ENCODE peak calls at places on chromosomes 6 and 20, in six cellular contexts. D is lung microvascular endothelial cell; Y is activated naive CD4-positive, alpha-beta T cell treated with Interleukin-2 at 50 U/mL for 16 hours; L is dorsolateral prefrontal cortex; C is OCI-LY7; O is activated effector memory CD4-positive, alpha-beta T cell treated with Interleukin-2 at 50 U/mL for 16 hours. Z is an unnamed sample.

GRCh38 chr20:36210561-36210960 is 25.7 kb upstream of the AAR2 start:
- DNase-seq in D (peak), Y (no peak), L (no peak), C (peak), O (no peak), Z (no peak)

GRCh38 chr20:38201356-38201755 is 36.3 kb upstream of the TGM2 start:
- DNase-seq in D (peak), C (no peak), Y (no peak), L (no peak), O (no peak), Z (no peak)

GRCh38 chr6:4816904-4817303 is 40.7 kb downstream of the CDYL start:
- DNase-seq in L (no peak), D (no peak), Y (no peak), C (no peak), O (no peak), Z (no peak)

GRCh38 chr6:28807682-28808280 is 116.0 kb downstream of the TRIM27 start:
- DNase-seq in O (no peak), C (peak), D (peak), Y (no peak), L (no peak), Z (peak)

GRCh38 chr6:25354078-25354940 is 75.1 kb downstream of the CARMIL1 start:
- DNase-seq in O (no peak), D (no peak), C (no peak), L (no peak), Y (no peak), Z (no peak)

GRCh38 chr20:51763965-51764602 is 4.1 kb downstream of the ATP9A start:
- DNase-seq in Y (no peak), L (no peak), C (no peak), O (no peak), D (no peak), Z (no peak)

GRCh38 chr6:6861346-6861745 is 246.4 kb upstream of the RREB1 start:
- DNase-seq in L (no peak), C (no peak), O (no peak), Y (no peak), D (no peak), Z (no peak)

GRCh38 chr20:45406260-45407066 is 1.6 kb upstream of the DBNDD2 start:
- DNase-seq in D (peak), L (no peak), O (no peak), C (no peak), Y (peak), Z (peak)

GRCh38 chr6:97059473-97059872 is 134.9 kb downstream of the KLHL32 start:
- DNase-seq in L (no peak), O (no peak), C (peak), D (peak), Y (no peak), Z (no peak)